ENCODE peak calls at places on chromosomes 5 and 9, in six cellular contexts. S, T, Y, F, W and N are unnamed samples. For H3K9me3, the result is how much of the 10 kb centered on the place peaks cover.

GRCh38 chr5:173812811-173813550 is 75.2 kb upstream of the CPEB4 start:
- DNase-seq in T (no peak), S (no peak), F (no peak), W (no peak), Y (peak), N (no peak)

GRCh38 chr5:137761020-137761516 is 6.9 kb upstream of the HNRNPA0 start:
- DNase-seq in S (no peak), Y (no peak), T (no peak), W (no peak), F (no peak), N (no peak)

GRCh38 chr5:177209610-177210009 is 76.0 kb downstream of the NSD1 start:
- DNase-seq in S (no peak), W (no peak), T (no peak), F (no peak), Y (no peak), N (no peak)

GRCh38 chr9:27341545-27342294 is 44.8 kb upstream of the EQTN start:
- DNase-seq in Y (no peak), S (no peak), F (no peak), W (no peak), T (no peak), N (no peak)

GRCh38 chr5:152556779-152557178 is 151.7 kb upstream of the NMUR2 start:
- DNase-seq in F (no peak), T (no peak), Y (no peak), S (no peak), W (no peak), N (no peak)

GRCh38 chr9:121279841-121280388 is 12.0 kb downstream of the GSN start:
- DNase-seq in T (no peak), W (no peak), F (no peak), Y (no peak), S (no peak), N (no peak)

GRCh38 chr9:84993105-84993504 is 323.6 kb downstream of the NTRK2 start:
- DNase-seq in Y (no peak), F (no peak), S (no peak), T (no peak), W (no peak), N (no peak)

GRCh38 chr5:145718956-145719355 is 116.2 kb downstream of the PRELID2 start:
- DNase-seq in Y (peak), S (no peak), T (no peak), F (no peak), W (no peak), N (no peak)

GRCh38 chr9:19934301-19934868 is 145.5 kb upstream of the SLC24A2 start:
- DNase-seq in S (no peak), F (peak), T (peak), Y (peak), W (peak), N (peak)

GRCh38 chr9:118967901-118968300 is 401.3 kb downstream of the BRINP1 start:
- DNase-seq in Y (no peak), T (no peak), S (no peak), W (no peak), F (no peak), N (no peak)
- H3K9me3 ChIP-seq in Y (under half), T (under half), S (under half), W (under half), F (under half), N (under half)

GRCh38 chr5:30142432-30142831 is 1051.1 kb upstream of the CDH6 start:
- DNase-seq in F (no peak), S (no peak), Y (no peak), W (no peak), T (no peak), N (no peak)
- H3K9me3 ChIP-seq in F (under half), S (under half), Y (under half), W (under half), T (under half), N (under half)

GRCh38 chr9:12014488-12014887 is 678.7 kb upstream of the TYRP1 start:
- DNase-seq in S (no peak), W (no peak), F (no peak), Y (no peak), T (no peak), N (no peak)
- H3K9me3 ChIP-seq in S (under half), W (under half), F (under half), Y (under half), T (under half), N (half or more)

DNA sequence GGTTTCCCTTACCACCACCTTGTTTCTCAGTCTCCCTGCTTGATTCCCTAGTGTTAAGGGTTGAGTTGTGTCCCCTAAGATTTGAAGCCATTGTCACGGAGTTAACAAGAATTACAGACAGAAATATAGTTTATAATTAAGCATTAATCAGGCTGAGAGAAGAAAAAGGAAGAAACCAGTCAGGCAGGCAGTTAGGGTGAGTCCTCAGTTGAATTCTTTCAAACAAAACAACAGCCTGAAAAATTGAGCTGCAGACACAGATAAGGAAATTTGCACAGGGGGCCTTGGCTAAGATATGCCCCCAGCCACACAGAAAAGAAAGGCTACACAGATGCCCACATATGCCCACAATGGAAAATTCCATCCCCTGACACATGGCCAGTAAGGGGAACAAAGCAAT is 111.7 kb upstream of the RAI14 start:
- DNase-seq in Y (no peak), T (no peak), S (no peak), F (no peak), W (no peak), N (no peak)
- H3K9me3 ChIP-seq in Y (under half), T (under half), S (under half), F (under half), W (under half), N (under half)

GRCh38 chr9:135226369-135227050 is 139.0 kb downstream of the OLFM1 start:
- DNase-seq in F (no peak), T (no peak), W (peak), S (no peak), Y (no peak), N (no peak)
- H3K9me3 ChIP-seq in F (under half), T (under half), W (under half), S (under half), Y (half or more), N (under half)

GRCh38 chr5:165076686-165077085 is 1571.3 kb downstream of the MAT2B start:
- DNase-seq in T (no peak), W (no peak), S (no peak), F (no peak), Y (no peak), N (no peak)
- H3K9me3 ChIP-seq in T (under half), W (under half), S (under half), F (under half), Y (under half), N (under half)

GRCh38 chr5:112579771-112580170 is 157.9 kb upstream of the APC start:
- DNase-seq in W (no peak), Y (no peak), F (no peak), S (no peak), T (no peak), N (no peak)
- H3K9me3 ChIP-seq in W (under half), Y (under half), F (under half), S (under half), T (under half), N (under half)

GRCh38 chr5:178992291-178992895 is 2.7 kb downstream of the GRM6 start:
- DNase-seq in T (no peak), W (no peak), S (no peak), F (no peak), Y (no peak), N (no peak)
- H3K9me3 ChIP-seq in T (under half), W (under half), S (under half), F (under half), Y (half or more), N (under half)